ENCODE peak calls at places on chromosomes 11 and 22, in eight cellular contexts. One of them, this sample, is unnamed.

GRCh38 chr11:73530109-73530508 is 67.8 kb downstream of the FAM168A start:
- DNase-seq in ACHN: peak
- DNase-seq in stimulated activated CD8-positive, alpha-beta memory T cell treated with anti-CD3 and anti-CD28 coated beads, Interleukin-4, amount 100 ng/mL, for 1 hour: no peak
- DNase-seq in choroid plexus epithelial cell: peak
- DNase-seq in HEK293T: peak
- DNase-seq in glutamatergic neuron: no peak
- DNase-seq in AG08396: no peak
- DNase-seq in amygdala: no peak
- DNase-seq in this sample: no peak

GRCh38 chr11:2553886-2554285 is 109.1 kb downstream of the KCNQ1 start:
- DNase-seq in ACHN: no peak
- DNase-seq in stimulated activated CD8-positive, alpha-beta memory T cell treated with anti-CD3 and anti-CD28 coated beads, Interleukin-4, amount 100 ng/mL, for 1 hour: no peak
- DNase-seq in choroid plexus epithelial cell: no peak
- DNase-seq in HEK293T: no peak
- DNase-seq in glutamatergic neuron: no peak
- DNase-seq in AG08396: no peak
- DNase-seq in amygdala: no peak
- DNase-seq in this sample: no peak

GRCh38 chr11:2300290-2300935 is 1.3 kb downstream of the C11orf21 start:
- DNase-seq in ACHN: no peak
- DNase-seq in stimulated activated CD8-positive, alpha-beta memory T cell treated with anti-CD3 and anti-CD28 coated beads, Interleukin-4, amount 100 ng/mL, for 1 hour: no peak
- DNase-seq in choroid plexus epithelial cell: no peak
- DNase-seq in HEK293T: no peak
- DNase-seq in glutamatergic neuron: peak
- DNase-seq in AG08396: no peak
- DNase-seq in amygdala: no peak
- DNase-seq in this sample: no peak

GRCh38 chr22:48902983-48903650 is 924.6 kb downstream of the BRD1 start:
- DNase-seq in ACHN: no peak
- DNase-seq in stimulated activated CD8-positive, alpha-beta memory T cell treated with anti-CD3 and anti-CD28 coated beads, Interleukin-4, amount 100 ng/mL, for 1 hour: no peak
- DNase-seq in choroid plexus epithelial cell: no peak
- DNase-seq in HEK293T: no peak
- DNase-seq in glutamatergic neuron: no peak
- DNase-seq in AG08396: no peak
- DNase-seq in amygdala: no peak
- DNase-seq in this sample: no peak

GRCh38 chr11:8095356-8095755 is 14.3 kb downstream of the TUB start:
- DNase-seq in ACHN: no peak
- DNase-seq in stimulated activated CD8-positive, alpha-beta memory T cell treated with anti-CD3 and anti-CD28 coated beads, Interleukin-4, amount 100 ng/mL, for 1 hour: no peak
- DNase-seq in choroid plexus epithelial cell: no peak
- DNase-seq in HEK293T: no peak
- DNase-seq in glutamatergic neuron: no peak
- DNase-seq in AG08396: no peak
- DNase-seq in amygdala: no peak
- DNase-seq in this sample: no peak

GRCh38 chr11:47143322-47143721 is 33.4 kb downstream of the ARFGAP2 start:
- DNase-seq in ACHN: no peak
- DNase-seq in stimulated activated CD8-positive, alpha-beta memory T cell treated with anti-CD3 and anti-CD28 coated beads, Interleukin-4, amount 100 ng/mL, for 1 hour: no peak
- DNase-seq in choroid plexus epithelial cell: peak
- DNase-seq in HEK293T: no peak
- DNase-seq in glutamatergic neuron: peak
- DNase-seq in AG08396: peak
- DNase-seq in amygdala: no peak
- DNase-seq in this sample: no peak

GRCh38 chr11:115901069-115901468 is 396.9 kb upstream of the CADM1 start:
- DNase-seq in ACHN: no peak
- DNase-seq in stimulated activated CD8-positive, alpha-beta memory T cell treated with anti-CD3 and anti-CD28 coated beads, Interleukin-4, amount 100 ng/mL, for 1 hour: no peak
- DNase-seq in choroid plexus epithelial cell: no peak
- DNase-seq in HEK293T: no peak
- DNase-seq in glutamatergic neuron: no peak
- DNase-seq in AG08396: no peak
- DNase-seq in amygdala: no peak
- DNase-seq in this sample: no peak

GRCh38 chr11:32947985-32948384 is 55.4 kb downstream of the QSER1 start:
- DNase-seq in ACHN: no peak
- DNase-seq in stimulated activated CD8-positive, alpha-beta memory T cell treated with anti-CD3 and anti-CD28 coated beads, Interleukin-4, amount 100 ng/mL, for 1 hour: no peak
- DNase-seq in choroid plexus epithelial cell: no peak
- DNase-seq in HEK293T: no peak
- DNase-seq in glutamatergic neuron: no peak
- DNase-seq in AG08396: no peak
- DNase-seq in amygdala: no peak
- DNase-seq in this sample: no peak

GRCh38 chr11:66619080-66619554 is 2.7 kb downstream of the RBM14 start:
- DNase-seq in ACHN: no peak
- DNase-seq in stimulated activated CD8-positive, alpha-beta memory T cell treated with anti-CD3 and anti-CD28 coated beads, Interleukin-4, amount 100 ng/mL, for 1 hour: no peak
- DNase-seq in choroid plexus epithelial cell: peak
- DNase-seq in HEK293T: no peak
- DNase-seq in glutamatergic neuron: no peak
- DNase-seq in AG08396: peak
- DNase-seq in amygdala: no peak
- DNase-seq in this sample: no peak

GRCh38 chr11:119617343-119617713 is 111.7 kb downstream of the NECTIN1 start:
- DNase-seq in ACHN: no peak
- DNase-seq in stimulated activated CD8-positive, alpha-beta memory T cell treated with anti-CD3 and anti-CD28 coated beads, Interleukin-4, amount 100 ng/mL, for 1 hour: no peak
- DNase-seq in choroid plexus epithelial cell: no peak
- DNase-seq in HEK293T: no peak
- DNase-seq in glutamatergic neuron: no peak
- DNase-seq in AG08396: no peak
- DNase-seq in amygdala: no peak
- DNase-seq in this sample: no peak

GRCh38 chr11:17643506-17644405 is 75.6 kb upstream of the MYOD1 start:
- DNase-seq in ACHN: no peak
- DNase-seq in stimulated activated CD8-positive, alpha-beta memory T cell treated with anti-CD3 and anti-CD28 coated beads, Interleukin-4, amount 100 ng/mL, for 1 hour: no peak
- DNase-seq in choroid plexus epithelial cell: no peak
- DNase-seq in HEK293T: no peak
- DNase-seq in glutamatergic neuron: no peak
- DNase-seq in AG08396: no peak
- DNase-seq in amygdala: no peak
- DNase-seq in this sample: no peak

GRCh38 chr11:63592975-63593395 is 21.2 kb downstream of the PLAAT3 start:
- DNase-seq in ACHN: no peak
- DNase-seq in stimulated activated CD8-positive, alpha-beta memory T cell treated with anti-CD3 and anti-CD28 coated beads, Interleukin-4, amount 100 ng/mL, for 1 hour: no peak
- DNase-seq in choroid plexus epithelial cell: peak
- DNase-seq in HEK293T: peak
- DNase-seq in glutamatergic neuron: peak
- DNase-seq in AG08396: no peak
- DNase-seq in amygdala: no peak
- DNase-seq in this sample: peak

GRCh38 chr22:20430641-20431519 is 6.7 kb downstream of the SCARF2 start:
- DNase-seq in ACHN: peak
- DNase-seq in stimulated activated CD8-positive, alpha-beta memory T cell treated with anti-CD3 and anti-CD28 coated beads, Interleukin-4, amount 100 ng/mL, for 1 hour: peak
- DNase-seq in choroid plexus epithelial cell: no peak
- DNase-seq in HEK293T: no peak
- DNase-seq in glutamatergic neuron: peak
- DNase-seq in AG08396: peak
- DNase-seq in amygdala: no peak
- DNase-seq in this sample: peak

GRCh38 chr22:21876486-21877176 is 9.2 kb upstream of the MAPK1 start:
- DNase-seq in ACHN: no peak
- DNase-seq in stimulated activated CD8-positive, alpha-beta memory T cell treated with anti-CD3 and anti-CD28 coated beads, Interleukin-4, amount 100 ng/mL, for 1 hour: no peak
- DNase-seq in choroid plexus epithelial cell: peak
- DNase-seq in HEK293T: no peak
- DNase-seq in glutamatergic neuron: no peak
- DNase-seq in AG08396: peak
- DNase-seq in amygdala: no peak
- DNase-seq in this sample: no peak

GRCh38 chr22:47902646-47903180 is 1140.3 kb downstream of the TBC1D22A start:
- DNase-seq in ACHN: no peak
- DNase-seq in stimulated activated CD8-positive, alpha-beta memory T cell treated with anti-CD3 and anti-CD28 coated beads, Interleukin-4, amount 100 ng/mL, for 1 hour: no peak
- DNase-seq in choroid plexus epithelial cell: no peak
- DNase-seq in HEK293T: no peak
- DNase-seq in glutamatergic neuron: no peak
- DNase-seq in AG08396: no peak
- DNase-seq in amygdala: no peak
- DNase-seq in this sample: no peak

GRCh38 chr11:46557684-46558151 is 36.1 kb downstream of the AMBRA1 start:
- DNase-seq in ACHN: no peak
- DNase-seq in stimulated activated CD8-positive, alpha-beta memory T cell treated with anti-CD3 and anti-CD28 coated beads, Interleukin-4, amount 100 ng/mL, for 1 hour: no peak
- DNase-seq in choroid plexus epithelial cell: peak
- DNase-seq in HEK293T: no peak
- DNase-seq in glutamatergic neuron: no peak
- DNase-seq in AG08396: no peak
- DNase-seq in amygdala: no peak
- DNase-seq in this sample: no peak

GRCh38 chr11:61041755-61042518 is 60.4 kb upstream of the CD5 start:
- DNase-seq in ACHN: no peak
- DNase-seq in stimulated activated CD8-positive, alpha-beta memory T cell treated with anti-CD3 and anti-CD28 coated beads, Interleukin-4, amount 100 ng/mL, for 1 hour: peak
- DNase-seq in choroid plexus epithelial cell: peak
- DNase-seq in HEK293T: no peak
- DNase-seq in glutamatergic neuron: peak
- DNase-seq in AG08396: no peak
- DNase-seq in amygdala: no peak
- DNase-seq in this sample: no peak

GRCh38 chr11:64094463-64095223 is 58.9 kb downstream of the FLRT1 start:
- DNase-seq in ACHN: peak
- DNase-seq in stimulated activated CD8-positive, alpha-beta memory T cell treated with anti-CD3 and anti-CD28 coated beads, Interleukin-4, amount 100 ng/mL, for 1 hour: no peak
- DNase-seq in choroid plexus epithelial cell: peak
- DNase-seq in HEK293T: no peak
- DNase-seq in glutamatergic neuron: no peak
- DNase-seq in AG08396: peak
- DNase-seq in amygdala: no peak
- DNase-seq in this sample: no peak

GRCh38 chr11:7512525-7513209 is 1.1 kb upstream of the PPFIBP2 start:
- DNase-seq in ACHN: no peak
- DNase-seq in stimulated activated CD8-positive, alpha-beta memory T cell treated with anti-CD3 and anti-CD28 coated beads, Interleukin-4, amount 100 ng/mL, for 1 hour: no peak
- DNase-seq in choroid plexus epithelial cell: peak
- DNase-seq in HEK293T: no peak
- DNase-seq in glutamatergic neuron: no peak
- DNase-seq in AG08396: peak
- DNase-seq in amygdala: peak
- DNase-seq in this sample: no peak

GRCh38 chr11:29518389-29519174 is 498.2 kb downstream of the KCNA4 start:
- DNase-seq in ACHN: peak
- DNase-seq in stimulated activated CD8-positive, alpha-beta memory T cell treated with anti-CD3 and anti-CD28 coated beads, Interleukin-4, amount 100 ng/mL, for 1 hour: no peak
- DNase-seq in choroid plexus epithelial cell: peak
- DNase-seq in HEK293T: no peak
- DNase-seq in glutamatergic neuron: no peak
- DNase-seq in AG08396: no peak
- DNase-seq in amygdala: no peak
- DNase-seq in this sample: no peak

GRCh38 chr22:38881464-38881871 is 9.5 kb upstream of the CBX6 start:
- DNase-seq in ACHN: no peak
- DNase-seq in stimulated activated CD8-positive, alpha-beta memory T cell treated with anti-CD3 and anti-CD28 coated beads, Interleukin-4, amount 100 ng/mL, for 1 hour: no peak
- DNase-seq in choroid plexus epithelial cell: peak
- DNase-seq in HEK293T: no peak
- DNase-seq in glutamatergic neuron: no peak
- DNase-seq in AG08396: peak
- DNase-seq in amygdala: no peak
- DNase-seq in this sample: no peak

GRCh38 chr11:17790453-17790852 is 55.9 kb downstream of the KCNC1 start:
- DNase-seq in ACHN: no peak
- DNase-seq in stimulated activated CD8-positive, alpha-beta memory T cell treated with anti-CD3 and anti-CD28 coated beads, Interleukin-4, amount 100 ng/mL, for 1 hour: no peak
- DNase-seq in choroid plexus epithelial cell: peak
- DNase-seq in HEK293T: no peak
- DNase-seq in glutamatergic neuron: no peak
- DNase-seq in AG08396: peak
- DNase-seq in amygdala: no peak
- DNase-seq in this sample: no peak

GRCh38 chr11:119791701-119792151 is 62.7 kb upstream of the NECTIN1 start:
- DNase-seq in ACHN: no peak
- DNase-seq in stimulated activated CD8-positive, alpha-beta memory T cell treated with anti-CD3 and anti-CD28 coated beads, Interleukin-4, amount 100 ng/mL, for 1 hour: no peak
- DNase-seq in choroid plexus epithelial cell: peak
- DNase-seq in HEK293T: peak
- DNase-seq in glutamatergic neuron: peak
- DNase-seq in AG08396: peak
- DNase-seq in amygdala: peak
- DNase-seq in this sample: no peak

GRCh38 chr11:102426000-102426399 is 26.6 kb downstream of the TMEM123 start:
- DNase-seq in ACHN: no peak
- DNase-seq in stimulated activated CD8-positive, alpha-beta memory T cell treated with anti-CD3 and anti-CD28 coated beads, Interleukin-4, amount 100 ng/mL, for 1 hour: no peak
- DNase-seq in choroid plexus epithelial cell: no peak
- DNase-seq in HEK293T: no peak
- DNase-seq in glutamatergic neuron: no peak
- DNase-seq in AG08396: no peak
- DNase-seq in amygdala: no peak
- DNase-seq in this sample: peak

GRCh38 chr11:94849836-94850235 is 81.7 kb downstream of the AMOTL1 start:
- DNase-seq in ACHN: no peak
- DNase-seq in stimulated activated CD8-positive, alpha-beta memory T cell treated with anti-CD3 and anti-CD28 coated beads, Interleukin-4, amount 100 ng/mL, for 1 hour: no peak
- DNase-seq in choroid plexus epithelial cell: peak
- DNase-seq in HEK293T: no peak
- DNase-seq in glutamatergic neuron: no peak
- DNase-seq in AG08396: no peak
- DNase-seq in amygdala: no peak
- DNase-seq in this sample: no peak

GRCh38 chr11:16806791-16807190 is 68.3 kb downstream of the C11orf58 start:
- DNase-seq in ACHN: no peak
- DNase-seq in stimulated activated CD8-positive, alpha-beta memory T cell treated with anti-CD3 and anti-CD28 coated beads, Interleukin-4, amount 100 ng/mL, for 1 hour: no peak
- DNase-seq in choroid plexus epithelial cell: peak
- DNase-seq in HEK293T: peak
- DNase-seq in glutamatergic neuron: no peak
- DNase-seq in AG08396: peak
- DNase-seq in amygdala: no peak
- DNase-seq in this sample: no peak